ENCODE peak calls at places on chromosomes 12 and 14, in five cellular contexts. E is OCI-LY7, U is heart left ventricle, X is endothelial cell of umbilical vein, Y is uterus. R is an unnamed sample.

GRCh38 chr12:55974308-55974724 is 438 bp downstream of the RAB5B start:
- DNase-seq in Y (no peak), U (peak; percentile 52), E (peak; percentile 56), X (peak; percentile 47), R (no peak)

GRCh38 chr12:52125499-52125900 is 46.0 kb downstream of the SMIM41 start:
- DNase-seq in U (no peak), E (no peak), X (no peak), Y (no peak), R (no peak)

GRCh38 chr12:127230843-127231260 is 1036.1 kb upstream of the TMEM132C start:
- DNase-seq in Y (no peak), E (no peak), U (no peak), X (no peak), R (peak; percentile 87)

GRCh38 chr12:57899010-57899662 is 42.2 kb upstream of the ATP23 start:
- DNase-seq in X (peak; percentile 59), U (no peak), E (peak; percentile 86), Y (peak; percentile 69), R (peak; percentile 47)

GRCh38 chr14:85317491-85318021 is 212.4 kb upstream of the FLRT2 start:
- DNase-seq in E (no peak), U (no peak), X (no peak), Y (no peak), R (peak; percentile 58)

GRCh38 chr12:83865431-83865830 is 1047.2 kb downstream of the SLC6A15 start:
- DNase-seq in Y (no peak), X (no peak), U (no peak), E (no peak), R (peak; percentile 31)

GRCh38 chr12:89645434-89645833 is 63.2 kb downstream of the ATP2B1 start:
- DNase-seq in X (no peak), U (no peak), E (no peak), Y (no peak), R (no peak)

GRCh38 chr12:52347546-52348510 is 19.5 kb downstream of the KRT85 start:
- DNase-seq in X (no peak), U (no peak), E (no peak), Y (no peak), R (no peak)

GRCh38 chr14:31937730-31938346 is 139.3 kb upstream of the ARHGAP5 start:
- DNase-seq in E (peak; percentile 9), X (peak; percentile 68), U (peak; percentile 46), Y (peak; percentile 26), R (peak; percentile 93)

GRCh38 chr12:105742567-105742874 is 396.2 kb downstream of the NUAK1 start:
- DNase-seq in Y (no peak), X (no peak), U (no peak), E (no peak), R (no peak)

GRCh38 chr12:47391566-47391965 is 311.8 kb upstream of the AMIGO2 start:
- DNase-seq in U (no peak), X (no peak), Y (no peak), E (no peak), R (no peak)

GRCh38 chr12:95605087-95605486 is 53.8 kb upstream of the USP44 start:
- DNase-seq in U (no peak), E (no peak), Y (no peak), X (peak; percentile 90), R (peak; percentile 76)

GRCh38 chr12:94380507-94380906 is 79.2 kb downstream of the CEP83 start:
- DNase-seq in Y (no peak), E (no peak), U (no peak), X (no peak), R (no peak)

GRCh38 chr14:55807059-55807499 is 227.1 kb downstream of the KTN1 start:
- DNase-seq in U (peak; percentile 90), X (peak; percentile 98), Y (peak; percentile 85), E (no peak), R (peak; percentile 94)

GRCh38 chr12:42260518-42260917 is 22.5 kb upstream of the YAF2 start:
- DNase-seq in Y (no peak), U (no peak), X (no peak), E (no peak), R (no peak)

GRCh38 chr14:98592611-98593170 is 679.3 kb downstream of the BCL11B start:
- DNase-seq in Y (no peak), U (no peak), E (no peak), X (no peak), R (no peak)

GRCh38 chr14:101462726-101463565 is 98.3 kb upstream of the DIO3 start:
- DNase-seq in Y (no peak), X (no peak), E (no peak), U (no peak), R (no peak)

GRCh38 chr14:22577334-22577908 is 11.6 kb downstream of the DAD1 start:
- DNase-seq in Y (no peak), X (no peak), U (no peak), E (no peak), R (no peak)

GRCh38 chr12:108772247-108772646 is 40.9 kb upstream of the CORO1C start:
- DNase-seq in Y (no peak), E (peak; percentile 76), U (no peak), X (no peak), R (peak; percentile 14)

GRCh38 chr12:130813436-130813835 is 25.6 kb downstream of the STX2 start:
- DNase-seq in Y (no peak), E (no peak), X (no peak), U (no peak), R (no peak)

GRCh38 chr14:51848120-51848519 is 12.3 kb upstream of the GNG2 start:
- DNase-seq in E (no peak), X (no peak), U (no peak), Y (no peak), R (peak; percentile 44)

GRCh38 chr12:128381537-128381936 is 114.6 kb downstream of the TMEM132C start:
- DNase-seq in X (no peak), Y (no peak), U (no peak), E (no peak), R (no peak)

GRCh38 chr12:75660805-75661404 is 149.5 kb upstream of the KRR1 start:
- DNase-seq in E (no peak), Y (no peak), X (peak; percentile 50), U (no peak), R (peak; percentile 97)

GRCh38 chr12:22625671-22626251 is 790 bp downstream of the ETNK1 start:
- DNase-seq in E (peak; percentile 36), X (peak; percentile 67), Y (peak; percentile 31), U (peak; percentile 21), R (peak; percentile 51)

GRCh38 chr14:65962952-65963351 is 523.2 kb upstream of the CCDC196 start:
- DNase-seq in U (no peak), Y (no peak), E (no peak), X (no peak), R (no peak)

GRCh38 chr14:54564799-54565235 is 2.1 kb upstream of the SAMD4A start:
- DNase-seq in X (peak; percentile 72), U (no peak), E (no peak), Y (peak; percentile 60), R (peak; percentile 55)

GRCh38 chr14:89415139-89415538 is 1.9 kb downstream of the FOXN3 start:
- DNase-seq in U (no peak), E (no peak), Y (no peak), X (peak; percentile 53), R (no peak)

GRCh38 chr12:54306925-54307731 is 6.3 kb upstream of the NFE2 start:
- DNase-seq in Y (peak; percentile 45), E (no peak), U (peak; percentile 72), X (no peak), R (peak; percentile 76)

GRCh38 chr12:95740751-95741150 is 49.8 kb downstream of the NTN4 start:
- DNase-seq in X (no peak), E (no peak), Y (no peak), U (no peak), R (peak; percentile 90)

GRCh38 chr12:71438670-71439361 is 782 bp upstream of the LGR5 start:
- DNase-seq in E (no peak), U (no peak), X (peak; percentile 21), Y (no peak), R (peak; percentile 25)

GRCh38 chr12:51118706-51119105 is 35.3 kb upstream of the CSRNP2 start:
- DNase-seq in X (no peak), Y (no peak), U (no peak), E (no peak), R (peak; percentile 96)

DNA sequence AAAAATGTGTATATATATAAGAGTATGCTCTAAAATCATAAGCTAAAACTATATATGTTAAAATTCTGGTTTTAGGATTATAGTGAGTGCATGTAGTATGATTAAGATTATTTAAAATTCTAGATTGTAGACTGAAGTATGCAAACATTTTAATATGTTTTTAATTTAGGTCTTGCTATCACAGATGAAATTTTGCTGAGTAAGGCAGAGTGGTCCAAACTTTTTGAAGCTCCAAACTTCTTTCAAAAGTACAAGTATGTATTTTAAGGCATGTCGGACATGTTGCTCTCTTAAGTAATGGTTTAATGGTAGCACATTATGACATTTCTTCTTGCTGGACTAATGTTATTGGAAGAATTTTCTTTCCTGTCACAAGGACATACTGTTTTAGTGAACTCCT is 34.6 kb downstream of the PAPOLA start:
- DNase-seq in U (no peak), E (no peak), Y (no peak), X (no peak), R (no peak)
- H3K27ac ChIP-seq in U (no peak overlapping the region), E (no peak overlapping the region), Y (no peak overlapping the region), X (no peak overlapping the region), R (no peak overlapping the region)

GRCh38 chr12:81329088-81329487 is 251.2 kb downstream of the ACSS3 start:
- DNase-seq in X (peak; percentile 2), U (no peak), Y (no peak), E (peak; percentile 17), R (peak; percentile 15)
- TF ChIP-seq CTCF in X (peak; percentile 39), U (no peak), Y (no peak), E (peak; percentile 72), R (peak; percentile 42)

GRCh38 chr12:132557969-132558856 is 52.2 kb downstream of the LRCOL1 start:
- DNase-seq in X (no peak), U (no peak), Y (no peak), E (no peak), R (no peak)

GRCh38 chr12:132555686-132556085 is 54.7 kb downstream of the LRCOL1 start:
- DNase-seq in U (no peak), Y (no peak), X (no peak), E (no peak), R (no peak)

GRCh38 chr12:132556216-132556615 is 54.2 kb downstream of the LRCOL1 start:
- DNase-seq in Y (no peak), E (no peak), X (no peak), U (no peak), R (no peak)

GRCh38 chr12:132557291-132557968 is 53.0 kb downstream of the LRCOL1 start:
- DNase-seq in X (no peak), E (no peak), Y (no peak), U (no peak), R (no peak)

GRCh38 chr12:132556801-132557200 is 53.6 kb downstream of the LRCOL1 start:
- DNase-seq in X (no peak), U (no peak), Y (no peak), E (no peak), R (no peak)
- H3K4me1 ChIP-seq in X (peaks cover 5% of the 10 kb centered on the region), U (peaks cover 9% of the 10 kb centered on the region), Y (peaks cover 12% of the 10 kb centered on the region), E (peaks cover 24% of the 10 kb centered on the region), R (no peaks in the 10 kb centered on the region)

DNA sequence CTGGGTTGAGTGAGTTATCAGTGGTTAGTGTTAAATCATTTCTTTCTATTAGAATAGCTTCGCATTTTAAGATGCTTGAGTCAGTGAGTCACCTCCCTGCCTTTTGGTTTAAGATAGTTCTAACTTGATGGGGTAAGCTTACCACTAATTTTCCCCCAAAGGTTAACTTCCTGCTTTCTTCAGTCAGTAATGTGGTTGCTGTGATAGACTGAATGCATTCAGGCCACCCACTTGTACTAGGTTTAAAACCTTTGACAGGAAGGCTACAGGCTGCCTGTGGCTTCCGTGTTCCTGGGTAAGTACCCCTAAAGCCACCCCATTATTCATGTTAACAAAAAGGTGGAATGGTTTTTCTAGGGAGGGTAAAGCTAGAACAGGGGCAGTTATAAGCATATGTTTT is 25.3 kb downstream of the CLEC2A start:
- DNase-seq in U (no peak), X (no peak), E (no peak), Y (no peak), R (peak; percentile 13)
- H3K27ac ChIP-seq in U (no peak overlapping the region), X (no peak overlapping the region), E (no peak overlapping the region), Y (no peak overlapping the region), R (no peak overlapping the region)